ENCODE peak calls at places on chromosomes 4 and X, in four cellular contexts. G is left lung, U is OCI-LY7, T is NCI-H2107. B is an unnamed sample.

GRCh38 chr4:42454755-42455154 is 57.5 kb downstream of the SHISA3 start:
- DNase-seq in G (no peak), U (no peak), T (no peak), B (no peak)

GRCh38 chrX:68842781-68843581 is 14.2 kb downstream of the EFNB1 start:
- DNase-seq in G (no peak), U (no peak), T (no peak), B (no peak)

GRCh38 chrX:140501940-140502468 is 2.9 kb downstream of the SOX3 start:
- DNase-seq in G (no peak), U (no peak), T (no peak), B (no peak)

GRCh38 chr4:161952382-161952781 is 211.4 kb downstream of the FSTL5 start:
- DNase-seq in G (no peak), U (no peak), T (no peak), B (no peak)

GRCh38 chrX:46228389-46228788 is 316.8 kb downstream of the ZNF674 start:
- DNase-seq in G (no peak), U (no peak), T (no peak), B (no peak)

GRCh38 chrX:2430265-2430825 is 70.4 kb downstream of the DHRSX start:
- DNase-seq in G (peak; percentile 58), U (no peak), T (no peak), B (no peak)

GRCh38 chr4:47701286-47701685 is 136.6 kb downstream of the CORIN start:
- DNase-seq in G (no peak), U (no peak), T (no peak), B (no peak)

GRCh38 chr4:90727938-90728337 is 600.7 kb downstream of the CCSER1 start:
- DNase-seq in G (no peak), U (no peak), T (no peak), B (peak; percentile 45)

GRCh38 chrX:97683256-97683655 is 799.5 kb downstream of the RPA4 start:
- DNase-seq in G (no peak), U (no peak), T (no peak), B (no peak)

GRCh38 chr4:118289794-118290193 is 63.0 kb downstream of the PRSS12 start:
- DNase-seq in G (no peak), U (no peak), T (no peak), B (no peak)

GRCh38 chr4:105059337-105059736 is 87.3 kb upstream of the TET2 start:
- DNase-seq in G (no peak), U (no peak), T (no peak), B (no peak)

GRCh38 chrX:45505214-45505613 is 304.5 kb upstream of the DIPK2B start:
- DNase-seq in G (no peak), U (no peak), T (no peak), B (no peak)